ENCODE peak calls at places on chromosomes 4 and X, in nine cellular contexts. L is upper lobe of left lung; Q is CD8-positive, alpha-beta T cell; M is lower lobe of right lung; I is A549; O is PC-9; T is kidney; H is ovary; P is hepatocyte. X is an unnamed sample. For H3K4me1, the result is how much of the 10 kb centered on the place peaks cover.

GRCh38 chr4:87848622-87849351 is 16.0 kb downstream of the MEPE start:
- DNase-seq in L (no peak), Q (peak), M (peak), I (peak), O (peak), T (no peak), H (no peak), P (peak), X (peak)

GRCh38 chr4:169663894-169664293 is 43.5 kb downstream of the CLCN3 start:
- DNase-seq in L (no peak), Q (no peak), M (no peak), I (no peak), O (no peak), T (no peak), H (no peak), P (peak), X (no peak)

GRCh38 chrX:121854614-121854911 is 807.2 kb downstream of the GLUD2 start:
- DNase-seq in L (no peak), Q (no peak), M (no peak), I (no peak), O (no peak), T (peak), H (no peak), P (no peak), X (no peak)

GRCh38 chrX:1600406-1601050 is 9.1 kb downstream of the AKAP17A start:
- DNase-seq in L (no peak), Q (no peak), M (no peak), I (no peak), O (no peak), T (peak), H (peak), P (no peak), X (no peak)

GRCh38 chrX:48992341-48992740 is 9.7 kb downstream of the GRIPAP1 start:
- DNase-seq in L (no peak), Q (no peak), M (no peak), I (no peak), O (no peak), T (no peak), H (no peak), P (no peak), X (no peak)

GRCh38 chrX:9668537-9668936 is 97.1 kb downstream of the GPR143 start:
- DNase-seq in L (no peak), Q (no peak), M (no peak), I (no peak), O (no peak), T (no peak), H (no peak), P (no peak), X (no peak)

GRCh38 chr4:138241281-138242075 is 671 bp downstream of the SLC7A11 start:
- DNase-seq in L (no peak), Q (no peak), M (no peak), I (no peak), O (peak), T (no peak), H (no peak), P (peak), X (no peak)

GRCh38 chr4:188113156-188113555 is 3.8 kb upstream of the TRIML2 start:
- DNase-seq in L (no peak), Q (no peak), M (no peak), I (no peak), O (no peak), T (no peak), H (no peak), P (no peak), X (no peak)

GRCh38 chr4:184114431-184114830 is 103.2 kb downstream of the ENPP6 start:
- DNase-seq in L (no peak), Q (no peak), M (no peak), I (peak), O (no peak), T (peak), H (no peak), P (no peak), X (no peak)

GRCh38 chr4:3075652-3075981 is 1.1 kb downstream of the HTT start:
- DNase-seq in L (no peak), Q (no peak), M (no peak), I (no peak), O (no peak), T (no peak), H (no peak), P (no peak), X (no peak)
- H3K4me1 ChIP-seq in L (under half), Q (under half), M (under half), I (under half), O (under half), T (under half), H (under half), P (under half), X (under half)

DNA sequence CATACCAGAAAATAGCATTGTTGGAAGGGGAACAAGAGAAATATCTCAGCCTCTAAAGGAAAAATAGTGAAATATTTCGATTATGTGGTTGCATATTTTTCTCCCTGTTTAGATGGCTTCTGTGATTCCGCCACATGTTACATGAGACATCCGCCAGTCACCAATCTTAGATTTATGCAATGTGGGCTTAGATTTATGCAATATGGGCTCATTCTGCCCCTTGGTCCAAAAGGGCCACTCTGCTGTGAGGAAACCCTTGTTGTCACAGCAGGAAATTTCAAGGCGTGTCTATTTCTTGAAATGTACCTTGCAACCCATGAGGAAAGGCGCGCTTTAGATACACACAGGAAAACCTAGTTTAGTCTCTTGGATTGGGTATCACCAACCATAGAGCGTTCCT is 3.8 kb downstream of the RS1 start:
- DNase-seq in L (no peak), Q (no peak), M (no peak), I (no peak), O (no peak), T (no peak), H (no peak), P (no peak), X (no peak)
- TF ChIP-seq CTCF in L (no peak), Q (no peak), M (no peak), I (no peak), O (no peak), T (no peak), H (no peak), P (no peak), X (no peak)

GRCh38 chr4:25875281-25875745 is 12.5 kb upstream of the SEL1L3 start:
- DNase-seq in L (no peak), Q (no peak), M (no peak), I (no peak), O (no peak), T (no peak), H (no peak), P (no peak), X (no peak)

GRCh38 chr4:25878676-25879075 is 15.9 kb upstream of the SEL1L3 start:
- DNase-seq in L (no peak), Q (no peak), M (no peak), I (no peak), O (no peak), T (no peak), H (no peak), P (no peak), X (no peak)

GRCh38 chr4:25873632-25874129 is 10.9 kb upstream of the SEL1L3 start:
- DNase-seq in L (no peak), Q (no peak), M (no peak), I (no peak), O (no peak), T (no peak), H (no peak), P (no peak), X (no peak)

GRCh38 chr4:25872851-25873631 is 10.3 kb upstream of the SEL1L3 start:
- DNase-seq in L (no peak), Q (no peak), M (no peak), I (no peak), O (no peak), T (no peak), H (no peak), P (no peak), X (no peak)

GRCh38 chr4:25874641-25875040 is 11.9 kb upstream of the SEL1L3 start:
- DNase-seq in L (no peak), Q (no peak), M (no peak), I (no peak), O (no peak), T (no peak), H (no peak), P (no peak), X (no peak)
- H3K4me1 ChIP-seq in L (under half), Q (under half), M (under half), I (under half), O (under half), T (under half), H (under half), P (under half), X (under half)

DNA sequence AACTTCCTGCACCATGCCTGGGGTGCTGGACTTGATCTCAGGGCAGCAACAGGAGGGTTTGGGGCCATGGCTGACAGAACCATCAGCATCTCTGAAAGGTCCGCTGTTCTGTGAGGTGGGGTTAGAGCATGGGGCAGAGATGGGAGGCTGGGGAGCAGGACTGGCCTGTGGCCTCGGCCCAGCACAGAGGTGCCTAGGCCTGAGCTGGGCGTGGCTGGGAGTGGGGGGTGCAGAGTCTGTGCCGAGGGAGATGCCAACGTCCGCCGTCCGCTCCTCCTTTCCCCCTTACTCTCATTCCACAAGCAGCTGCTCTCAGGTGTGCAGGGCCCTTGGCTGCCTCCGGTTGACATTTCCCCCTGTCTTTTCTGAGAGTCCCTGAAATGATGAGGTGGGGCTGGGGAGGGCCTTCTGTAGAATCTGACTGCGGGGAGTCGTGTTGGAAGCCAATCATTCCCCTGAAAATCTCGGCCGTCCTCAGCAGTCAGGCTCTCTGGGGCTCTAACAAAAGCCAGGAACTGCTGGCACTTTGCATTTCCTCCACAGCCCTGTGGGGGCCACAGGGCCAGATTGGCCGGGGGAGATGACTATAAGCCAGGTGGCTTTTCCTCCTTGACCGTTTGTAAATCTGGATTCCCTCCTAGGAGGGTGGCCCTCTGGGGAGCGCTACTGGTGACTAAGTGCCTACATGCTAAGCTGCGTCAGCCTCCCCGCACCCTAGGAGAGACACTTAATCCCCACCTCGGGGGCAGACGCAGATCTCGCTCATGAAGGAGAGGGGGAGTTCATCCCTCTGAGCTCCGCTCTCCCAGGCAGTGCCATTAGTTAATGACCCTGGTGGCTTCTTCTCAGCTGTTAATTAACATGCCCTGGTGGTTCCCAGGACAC is 41.2 kb downstream of the EVC start:
- DNase-seq in L (no peak), Q (no peak), M (no peak), I (no peak), O (no peak), T (no peak), H (no peak), P (peak), X (peak)
- TF ChIP-seq CTCF in L (no peak), Q (no peak), M (no peak), I (no peak), O (no peak), T (no peak), H (no peak), P (no peak), X (peak)

DNA sequence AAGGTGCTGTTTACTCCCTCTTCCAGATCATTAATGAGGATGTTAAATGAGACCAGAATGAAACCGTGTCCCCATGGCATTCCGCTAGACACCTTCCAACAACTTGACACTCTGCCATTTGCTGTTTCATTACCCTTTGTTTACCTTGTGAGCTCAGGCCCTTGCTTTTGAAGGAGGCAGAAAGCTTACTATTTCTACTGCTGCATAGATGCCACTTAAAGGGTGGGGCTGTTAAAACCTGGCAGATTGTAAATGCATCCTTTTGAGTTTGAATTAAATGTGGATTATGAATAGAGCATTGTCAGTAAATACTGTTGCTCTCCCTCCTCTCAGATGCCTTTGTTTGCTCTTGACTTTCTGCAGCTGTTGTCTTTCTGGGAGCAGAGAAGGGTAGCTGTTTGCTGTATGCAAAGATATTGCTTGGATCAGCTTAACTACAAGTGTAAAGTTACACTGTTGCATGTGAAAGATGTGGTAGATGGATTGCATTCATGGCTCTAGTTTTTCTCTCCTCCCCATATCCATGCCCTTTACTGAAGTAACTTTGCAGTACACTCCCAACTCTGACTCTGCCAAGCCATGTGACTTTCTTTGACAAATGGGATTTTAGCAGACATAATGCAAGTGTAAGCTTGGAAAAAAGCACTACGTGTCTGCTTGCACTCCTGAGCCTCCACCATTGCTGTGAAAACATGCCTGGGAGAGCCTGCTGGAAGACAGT is 75.0 kb upstream of the DHX15 start:
- DNase-seq in L (no peak), Q (no peak), M (no peak), I (no peak), O (peak), T (no peak), H (no peak), P (no peak), X (no peak)
- H3K4me1 ChIP-seq in L (under half), Q (under half), M (under half), I (under half), O (under half), T (under half), H (under half), P (under half), X (under half)

GRCh38 chr4:116849620-116850019 is 235.8 kb downstream of the TRAM1L1 start:
- DNase-seq in L (no peak), Q (no peak), M (no peak), I (no peak), O (no peak), T (no peak), H (no peak), P (no peak), X (no peak)
- TF ChIP-seq CTCF in L (no peak), Q (no peak), M (no peak), I (no peak), O (no peak), T (peak), H (no peak), P (peak), X (peak)

DNA sequence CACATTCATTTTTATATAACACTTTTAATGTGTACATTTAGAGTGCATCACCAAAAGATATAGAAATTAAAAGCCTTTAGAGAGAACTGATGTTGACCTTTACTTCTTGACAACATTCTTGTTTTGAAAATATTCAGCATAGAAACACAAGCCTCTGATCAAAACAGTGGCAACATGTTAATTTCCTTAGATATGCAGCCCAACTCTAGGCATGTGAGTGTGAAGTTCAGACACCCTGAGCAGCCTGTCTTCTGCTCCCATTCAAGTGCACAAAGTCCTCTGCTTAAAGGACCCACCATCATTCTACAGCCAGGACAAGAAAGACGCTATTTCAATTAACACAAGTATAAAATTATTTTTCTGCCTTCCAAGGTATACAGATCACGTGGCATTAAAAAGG is 60.0 kb downstream of the PPP3CA start:
- DNase-seq in L (no peak), Q (no peak), M (no peak), I (no peak), O (no peak), T (no peak), H (no peak), P (no peak), X (no peak)
- H3K4me1 ChIP-seq in L (half or more), Q (under half), M (half or more), I (half or more), O (under half), T (under half), H (under half), P (under half), X (under half)

GRCh38 chrX:21745756-21746155 is 12.2 kb downstream of the SMPX start:
- DNase-seq in L (no peak), Q (peak), M (no peak), I (peak), O (no peak), T (no peak), H (no peak), P (peak), X (no peak)
- TF ChIP-seq CTCF in L (peak), Q (peak), M (peak), I (peak), O (peak), T (peak), H (no peak), P (peak), X (peak)

GRCh38 chr4:41140410-41140809 is 73.9 kb downstream of the APBB2 start:
- DNase-seq in L (no peak), Q (no peak), M (no peak), I (no peak), O (no peak), T (no peak), H (no peak), P (no peak), X (no peak)
- H3K4me1 ChIP-seq in L (under half), Q (under half), M (under half), I (under half), O (under half), T (under half), H (under half), P (under half), X (under half)

GRCh38 chr4:6701371-6701770 is 7.7 kb downstream of the S100P start:
- DNase-seq in L (no peak), Q (peak), M (no peak), I (no peak), O (no peak), T (no peak), H (no peak), P (no peak), X (peak)
- TF ChIP-seq CTCF in L (peak), Q (no peak), M (peak), I (no peak), O (peak), T (no peak), H (no peak), P (no peak), X (peak)